ENCODE peak calls at places on chromosome 3, in seven cellular contexts. Z is endothelial cell of umbilical vein, T is transverse colon, I is esophagus muscularis mucosa, M is HepG2, Y is GM12878, K is prostate gland. V is an unnamed sample.

GRCh38 chr3:18069564-18069963 is 327.1 kb upstream of the TBC1D5 start:
- DNase-seq in Z (no peak), T (no peak), I (no peak), M (no peak), Y (no peak), K (no peak), V (no peak)

GRCh38 chr3:135576786-135577185 is 388.7 kb upstream of the PPP2R3A start:
- DNase-seq in Z (no peak), T (no peak), I (peak), M (no peak), Y (no peak), K (no peak), V (no peak)

GRCh38 chr3:114154321-114154821 is 24.5 kb downstream of the DRD3 start:
- DNase-seq in Z (no peak), T (no peak), I (no peak), M (no peak), Y (no peak), K (no peak), V (no peak)

GRCh38 chr3:126490619-126491018 is 14.9 kb upstream of the ZXDC start:
- DNase-seq in Z (no peak), T (no peak), I (no peak), M (peak), Y (no peak), K (no peak), V (no peak)

GRCh38 chr3:191901746-191902145 is 440.8 kb downstream of the PYDC2 start:
- DNase-seq in Z (no peak), T (no peak), I (no peak), M (no peak), Y (no peak), K (no peak), V (no peak)

GRCh38 chr3:128784228-128784627 is 58.2 kb downstream of the RAB7A start:
- DNase-seq in Z (peak), T (no peak), I (no peak), M (peak), Y (no peak), K (no peak), V (no peak)

GRCh38 chr3:150370982-150371381 is 37.1 kb upstream of the TSC22D2 start:
- DNase-seq in Z (peak), T (no peak), I (no peak), M (no peak), Y (no peak), K (no peak), V (no peak)

GRCh38 chr3:88385090-88385489 is 235.3 kb downstream of the C3orf38 start:
- DNase-seq in Z (no peak), T (no peak), I (no peak), M (no peak), Y (no peak), K (no peak), V (no peak)

GRCh38 chr3:43699864-43700263 is 9.1 kb downstream of the ABHD5 start:
- DNase-seq in Z (peak), T (peak), I (no peak), M (no peak), Y (no peak), K (no peak), V (no peak)

DNA sequence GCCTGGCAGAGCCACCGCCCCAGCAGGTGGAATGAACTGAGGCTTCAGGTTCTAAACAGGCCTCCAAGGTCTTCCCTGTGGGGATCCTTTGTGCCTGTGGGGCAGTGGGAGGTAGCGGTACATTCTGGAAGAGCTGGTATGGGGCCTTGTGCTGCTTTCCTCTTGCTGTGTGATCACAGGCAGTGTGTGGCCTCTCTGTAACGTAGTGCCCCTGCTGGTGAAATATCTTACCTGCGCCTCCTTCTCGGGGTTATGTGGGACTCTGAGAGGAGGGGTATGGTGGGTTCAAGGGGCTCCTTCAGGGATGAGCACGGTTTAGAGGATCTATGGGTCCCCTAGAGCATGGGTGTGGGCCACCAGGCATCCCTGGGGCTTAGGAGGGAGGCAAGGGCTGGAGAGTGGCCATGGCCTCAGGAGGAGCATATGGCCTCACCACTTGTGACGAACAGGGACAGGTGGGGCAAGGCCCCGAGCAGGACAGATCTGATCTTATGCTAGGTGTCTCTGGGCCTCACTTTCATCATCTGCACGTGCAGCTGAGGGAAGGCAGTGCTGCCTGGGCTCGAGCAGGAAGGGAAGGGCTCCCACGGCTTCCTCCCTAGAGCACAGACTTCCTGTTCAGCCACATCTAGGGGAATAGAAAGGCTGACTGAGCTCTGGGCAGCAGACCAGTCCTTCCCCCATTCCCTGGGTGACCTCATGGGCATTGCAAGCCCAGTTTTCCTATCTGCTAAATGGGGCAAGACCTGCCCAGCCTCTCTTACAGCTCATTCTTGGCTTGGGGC is 1.9 kb upstream of the ALS2CL start:
- DNase-seq in Z (peak), T (peak), I (no peak), M (no peak), Y (no peak), K (no peak), V (peak)
- TF ChIP-seq CTCF in Z (peak), T (peak), I (no peak), M (peak), Y (peak), K (no peak), V (no peak)

GRCh38 chr3:142726017-142726416 is 2.2 kb downstream of the TRPC1 start:
- DNase-seq in Z (no peak), T (no peak), I (no peak), M (no peak), Y (no peak), K (no peak), V (no peak)

GRCh38 chr3:142723665-142723967 is 218 bp upstream of the TRPC1 start:
- DNase-seq in Z (no peak), T (peak), I (no peak), M (no peak), Y (peak), K (no peak), V (no peak)

GRCh38 chr3:142725352-142725739 is 1.5 kb downstream of the TRPC1 start:
- DNase-seq in Z (no peak), T (no peak), I (no peak), M (no peak), Y (no peak), K (no peak), V (no peak)

GRCh38 chr3:142724682-142725351 is 983 bp downstream of the TRPC1 start:
- DNase-seq in Z (peak), T (peak), I (no peak), M (peak), Y (no peak), K (peak), V (no peak)

DNA sequence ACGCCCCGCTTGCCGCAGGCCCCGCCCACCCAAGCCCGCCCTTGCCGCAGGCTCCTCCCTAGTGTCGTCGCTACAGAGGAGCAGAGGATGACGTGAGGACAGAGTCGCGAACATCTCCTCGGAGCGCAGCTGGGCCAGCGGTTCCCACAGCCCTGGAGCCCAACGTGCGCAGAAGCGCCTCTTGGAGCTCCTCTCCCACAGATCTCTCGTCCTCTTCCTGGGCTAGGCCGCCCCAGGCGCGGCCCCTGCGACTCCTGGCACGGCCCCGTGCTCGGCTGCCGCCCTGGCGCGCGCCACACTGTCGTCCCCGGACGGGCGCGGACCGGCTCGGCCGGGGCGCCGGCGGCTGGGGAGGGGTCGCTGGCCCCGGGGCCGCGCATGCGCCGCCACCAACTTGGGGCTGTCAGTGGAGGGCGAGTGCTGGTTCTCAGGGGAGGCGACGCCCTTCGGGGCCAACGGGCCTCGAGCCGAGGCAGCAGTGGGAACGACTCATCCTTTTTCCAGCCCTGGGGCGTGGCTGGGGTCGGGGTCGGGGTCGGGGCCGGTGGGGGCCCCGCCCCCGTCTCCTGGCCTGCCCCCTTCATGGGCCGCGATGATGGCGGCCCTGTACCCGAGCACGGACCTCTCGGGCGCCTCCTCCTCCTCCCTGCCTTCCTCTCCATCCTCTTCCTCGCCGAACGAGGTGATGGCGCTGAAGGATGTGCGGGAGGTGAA is at the start of gene TRPC1:
- DNase-seq in Z (peak), T (peak), I (peak), M (peak), Y (no peak), K (peak), V (peak)
- TF ChIP-seq POLR2A in Z (peak), T (peak), I (peak), M (peak), Y (peak), K (peak), V (no peak)

GRCh38 chr3:58804914-58805313 is 138.3 kb upstream of the FAM3D start:
- DNase-seq in Z (no peak), T (no peak), I (no peak), M (no peak), Y (no peak), K (no peak), V (no peak)
- TF ChIP-seq POLR2AphosphoS5 in Z (no peak), T (no peak), I (no peak), M (no peak), Y (no peak), K (no peak), V (no peak)

GRCh38 chr3:52014613-52015012 is 18.9 kb upstream of the RPL29 start:
- DNase-seq in Z (no peak), T (no peak), I (no peak), M (no peak), Y (no peak), K (no peak), V (no peak)
- TF ChIP-seq CTCF in Z (peak), T (no peak), I (no peak), M (peak), Y (no peak), K (no peak), V (no peak)

DNA sequence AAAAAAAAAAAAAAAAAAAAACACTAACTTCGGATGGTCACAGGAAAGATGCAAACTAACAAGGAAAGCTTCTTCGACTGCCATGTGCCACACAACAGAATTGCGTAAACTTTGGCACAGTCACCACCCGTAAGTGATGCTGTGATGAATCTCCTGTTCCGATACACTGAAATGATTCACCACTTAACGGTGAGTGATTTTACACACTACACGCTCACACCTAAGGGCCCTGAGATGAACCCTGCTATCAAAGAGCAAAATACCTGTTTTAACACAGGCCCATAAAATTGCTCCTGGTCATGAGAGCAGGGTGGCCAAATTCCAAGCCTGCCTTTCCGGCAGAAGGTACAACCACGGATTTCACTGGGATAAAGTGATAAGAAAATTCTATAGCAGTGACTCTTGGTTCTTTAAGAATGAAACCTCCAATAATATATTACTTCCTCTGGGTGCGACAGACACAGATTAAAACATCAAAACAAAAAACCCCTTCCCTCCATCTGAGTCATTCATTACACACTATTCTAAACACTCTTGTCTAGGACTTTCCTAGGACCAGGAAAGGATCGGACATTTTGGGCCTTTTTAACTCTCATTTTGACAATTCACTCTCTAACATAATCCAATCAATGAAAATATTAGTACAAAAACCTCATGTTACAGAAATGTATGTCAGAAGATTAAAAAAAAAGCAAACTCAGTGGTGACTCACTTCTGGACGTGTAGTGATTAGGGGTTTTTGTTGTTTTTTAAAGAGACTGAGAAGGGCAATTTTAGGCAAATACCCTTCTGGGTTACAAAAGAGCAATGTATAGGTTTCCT is 28.3 kb downstream of the LRIG1 start:
- DNase-seq in Z (peak), T (peak), I (no peak), M (no peak), Y (peak), K (peak), V (no peak)
- TF ChIP-seq POLR2A in Z (peak), T (no peak), I (no peak), M (no peak), Y (no peak), K (no peak), V (no peak)